ENCODE peak calls at places on chromosomes 12 and 14, in five cellular contexts. S is endothelial cell of umbilical vein; Y is activated CD8-positive, alpha-beta memory T cell treated with anti-CD3 and anti-CD28 coated beads for 1 hour; F is MV-4-11; L is transverse colon. E is an unnamed sample.

GRCh38 chr14:70907996-70908917 is 998 bp downstream of the PCNX1 start:
- DNase-seq in F (peak; percentile 19), L (peak; percentile 41), S (peak; percentile 61), Y (peak; percentile 47), E (peak; percentile 92)

GRCh38 chr14:52730708-52731111 is 744 bp downstream of the STYX start:
- DNase-seq in S (peak; percentile 61), Y (no peak), L (no peak), F (peak; percentile 31), E (no peak)

GRCh38 chr12:25151476-25151875 is 43.5 kb downstream of the DNAI7 start:
- DNase-seq in L (peak; percentile 39), Y (no peak), F (peak; percentile 35), S (peak; percentile 84), E (peak; percentile 21)

GRCh38 chr14:75283162-75283883 is 4.7 kb downstream of the FOS start:
- DNase-seq in Y (no peak), S (no peak), L (peak; percentile 83), F (peak; percentile 87), E (peak; percentile 34)

GRCh38 chr12:6954754-6955461 is 3.8 kb downstream of the PTPN6 start:
- DNase-seq in S (no peak), F (no peak), Y (no peak), L (no peak), E (peak; percentile 69)

GRCh38 chr12:68871899-68872298 is 61.1 kb downstream of the CPM start:
- DNase-seq in L (no peak), Y (no peak), S (peak; percentile 11), F (peak; percentile 47), E (no peak)

GRCh38 chr14:69972755-69973154 is 93.5 kb downstream of the SMOC1 start:
- DNase-seq in S (no peak), F (no peak), L (no peak), Y (no peak), E (peak; percentile 24)

GRCh38 chr14:22427771-22428228 is 161.2 kb downstream of the DAD1 start:
- DNase-seq in L (no peak), F (peak; percentile 92), S (no peak), Y (no peak), E (peak; percentile 45)

GRCh38 chr12:110256780-110257431 is 24.1 kb upstream of the ATP2A2 start:
- DNase-seq in Y (no peak), F (peak; percentile 88), L (no peak), S (no peak), E (peak; percentile 72)

GRCh38 chr12:48202766-48203165 is 326 bp downstream of the OR10AD1 start:
- DNase-seq in L (no peak), S (no peak), Y (no peak), F (no peak), E (no peak)

GRCh38 chr12:77965790-77966189 is 135.1 kb downstream of the NAV3 start:
- DNase-seq in Y (no peak), F (no peak), L (no peak), S (no peak), E (no peak)

GRCh38 chr14:50318031-50318626 is 6.0 kb downstream of the DMAC2L start:
- DNase-seq in L (no peak), Y (no peak), S (peak; percentile 45), F (peak; percentile 16), E (no peak)

GRCh38 chr14:64147126-64147790 is 146.9 kb downstream of the ESR2 start:
- DNase-seq in Y (no peak), S (peak; percentile 89), L (no peak), F (no peak), E (no peak)

GRCh38 chr14:101628471-101628966 is 67.2 kb downstream of the DIO3 start:
- DNase-seq in F (peak; percentile 54), Y (peak; percentile 65), S (peak; percentile 59), L (peak; percentile 76), E (peak; percentile 72)

GRCh38 chr12:108191938-108192337 is 62.9 kb downstream of the WSCD2 start:
- DNase-seq in S (no peak), L (no peak), F (no peak), Y (no peak), E (no peak)

GRCh38 chr12:113247123-113248045 is 26.1 kb downstream of the TPCN1 start:
- DNase-seq in F (peak; percentile 88), S (peak; percentile 67), Y (no peak), L (no peak), E (peak; percentile 58)

GRCh38 chr12:116571089-116571488 is 11.9 kb downstream of the MAP1LC3B2 start:
- DNase-seq in Y (no peak), S (no peak), L (no peak), F (no peak), E (no peak)

GRCh38 chr12:5076761-5077160 is 33.1 kb downstream of the KCNA5 start:
- DNase-seq in Y (no peak), S (no peak), L (no peak), F (no peak), E (no peak)

GRCh38 chr12:49741882-49742620 is 694 bp downstream of the TMBIM6 start:
- DNase-seq in F (peak; percentile 89), L (peak; percentile 94), Y (peak; percentile 67), S (peak; percentile 84), E (peak; percentile 99)